ENCODE peak calls at places on chromosomes 2 and 18, in six cellular contexts. M is lung, X is Peyer's patch, B is GM12865, R is dorsolateral prefrontal cortex, H is pancreas. A is an unnamed sample.

GRCh38 chr2:173802518-173802917 is 162.7 kb downstream of the SP3 start:
- DNase-seq in M (no peak), X (no peak), B (no peak), R (no peak), H (no peak), A (no peak)

GRCh38 chr2:25311866-25312575 is 29.7 kb downstream of the DNMT3A start:
- DNase-seq in M (no peak), X (no peak), B (no peak), R (no peak), H (peak), A (no peak)

GRCh38 chr2:224523626-224524577 is 61.3 kb downstream of the CUL3 start:
- DNase-seq in M (no peak), X (no peak), B (peak), R (no peak), H (no peak), A (no peak)

GRCh38 chr18:36630917-36631316 is 197.9 kb downstream of the TPGS2 start:
- DNase-seq in M (no peak), X (no peak), B (no peak), R (no peak), H (no peak), A (no peak)

GRCh38 chr2:166329465-166329864 is 46.3 kb downstream of the SCN9A start:
- DNase-seq in M (no peak), X (no peak), B (no peak), R (no peak), H (no peak), A (no peak)

GRCh38 chr18:75977069-75977468 is 518.0 kb downstream of the ZNF516 start:
- DNase-seq in M (no peak), X (no peak), B (no peak), R (no peak), H (no peak), A (no peak)

GRCh38 chr2:16080071-16080470 is 139.7 kb downstream of the MYCN start:
- DNase-seq in M (no peak), X (no peak), B (no peak), R (no peak), H (no peak), A (no peak)

GRCh38 chr2:170019060-170019805 is 158.7 kb upstream of the MYO3B start:
- DNase-seq in M (no peak), X (no peak), B (no peak), R (no peak), H (no peak), A (no peak)

GRCh38 chr2:197883354-197884032 is 79.1 kb downstream of the PLCL1 start:
- DNase-seq in M (no peak), X (no peak), B (no peak), R (no peak), H (no peak), A (no peak)

GRCh38 chr18:52694804-52695203 is 354.8 kb downstream of the DCC start:
- DNase-seq in M (no peak), X (no peak), B (peak), R (no peak), H (no peak), A (no peak)

GRCh38 chr2:9629222-9630000 is 1.4 kb downstream of the YWHAQ start:
- DNase-seq in M (no peak), X (no peak), B (peak), R (no peak), H (no peak), A (no peak)

GRCh38 chr18:55234366-55235093 is 275.3 kb upstream of the CCDC68 start:
- DNase-seq in M (peak), X (peak), B (peak), R (peak), H (peak), A (peak)

GRCh38 chr2:217223222-217223930 is 363.5 kb upstream of the TNP1 start:
- DNase-seq in M (no peak), X (no peak), B (peak), R (no peak), H (no peak), A (no peak)

GRCh38 chr2:2191110-2191707 is 139.9 kb downstream of the MYT1L start:
- DNase-seq in M (no peak), X (no peak), B (no peak), R (peak), H (no peak), A (no peak)

GRCh38 chr18:43935051-43935412 is 657.7 kb upstream of the SYT4 start:
- DNase-seq in M (no peak), X (no peak), B (no peak), R (no peak), H (no peak), A (no peak)

GRCh38 chr18:68791801-68792200 is 6.1 kb upstream of the CCDC102B start:
- DNase-seq in M (no peak), X (no peak), B (no peak), R (no peak), H (no peak), A (no peak)

GRCh38 chr2:110870545-110870944 is 138.2 kb downstream of the ACOXL start:
- DNase-seq in M (no peak), X (no peak), B (no peak), R (no peak), H (no peak), A (no peak)

GRCh38 chr2:5537180-5537579 is 155.0 kb upstream of the SOX11 start:
- DNase-seq in M (no peak), X (no peak), B (no peak), R (no peak), H (no peak), A (no peak)

GRCh38 chr2:240576436-240577205 is 8.3 kb downstream of the RNPEPL1 start:
- DNase-seq in M (no peak), X (no peak), B (no peak), R (no peak), H (no peak), A (peak)

GRCh38 chr2:105369777-105370690 is 28.8 kb downstream of the FHL2 start:
- DNase-seq in M (peak), X (peak), B (peak), R (peak), H (peak), A (peak)

DNA sequence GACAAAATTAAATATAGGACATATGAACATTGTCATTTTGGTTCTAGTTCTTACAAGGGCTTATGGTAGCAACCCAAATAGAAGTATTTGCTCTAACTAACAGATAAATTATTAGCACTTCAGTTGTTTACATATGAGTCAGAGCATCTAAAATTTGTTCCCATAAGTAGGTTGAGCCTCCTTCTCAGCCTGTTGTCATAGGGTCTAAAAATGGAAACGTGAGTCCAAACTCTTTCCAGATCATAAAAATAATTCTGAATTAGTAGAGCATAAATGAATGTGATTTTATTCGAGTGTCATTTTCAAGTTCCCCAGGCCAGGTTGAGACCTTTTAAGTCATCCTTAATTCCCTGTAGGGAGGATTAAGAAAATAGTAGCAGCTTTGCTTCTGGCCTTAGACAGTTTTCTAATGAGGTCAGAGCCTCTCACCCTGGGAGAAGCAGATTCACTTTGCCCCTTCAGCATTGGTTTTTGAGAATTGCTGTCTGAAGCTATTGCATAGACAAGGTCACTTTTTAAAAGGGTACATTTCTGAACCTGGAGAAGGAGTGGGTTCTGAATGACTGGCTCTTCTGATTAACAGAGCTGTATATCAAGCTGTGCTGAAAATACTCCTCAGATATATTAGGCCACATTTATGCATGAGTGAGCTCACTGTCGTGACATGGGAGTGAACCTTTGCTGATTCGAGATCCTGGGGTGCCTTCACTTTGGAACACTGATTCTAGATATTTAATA is 164.3 kb downstream of the NEDD4L start:
- DNase-seq in M (no peak), X (no peak), B (no peak), R (no peak), H (no peak), A (no peak)
- H3K4me3 ChIP-seq in M (no peak), X (no peak), B (no peak), R (no peak), H (no peak), A (no peak)

DNA sequence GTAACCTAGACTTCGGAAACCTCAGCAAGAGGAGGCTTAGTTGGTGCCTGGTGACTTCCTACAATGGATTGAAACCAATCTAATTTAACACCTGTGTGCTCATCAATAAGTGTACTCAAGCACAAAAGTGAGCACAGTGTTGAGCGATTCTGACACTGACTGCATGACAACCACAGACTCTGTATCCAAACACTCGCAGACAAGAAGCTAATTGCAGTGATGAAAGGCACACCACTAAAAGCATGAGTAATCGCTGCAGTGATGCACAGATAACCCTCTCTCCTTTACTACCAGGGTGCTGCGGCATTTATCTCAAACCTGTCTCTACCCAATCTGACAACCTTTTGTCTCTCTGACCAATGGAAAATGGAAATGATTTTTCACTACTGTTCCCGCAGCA is 168.1 kb downstream of the AFF3 start:
- DNase-seq in M (no peak), X (no peak), B (peak), R (no peak), H (no peak), A (no peak)
- TF ChIP-seq CTCF in M (no peak), X (no peak), B (no peak), R (no peak), H (no peak), A (no peak)

GRCh38 chr2:119678021-119678656 is 862 bp upstream of the TMEM177 start:
- DNase-seq in M (no peak), X (peak), B (no peak), R (no peak), H (peak), A (peak)
- H3K4me3 ChIP-seq in M (no peak), X (peak), B (no peak), R (no peak), H (no peak), A (peak)

GRCh38 chr2:176553685-176554106 is 284.5 kb downstream of the MTX2 start:
- DNase-seq in M (peak), X (peak), B (peak), R (peak), H (peak), A (peak)
- TF ChIP-seq CTCF in M (no peak), X (no peak), B (no peak), R (no peak), H (no peak), A (no peak)

GRCh38 chr18:62723666-62724281 is 8.4 kb downstream of the PHLPP1 start:
- DNase-seq in M (no peak), X (no peak), B (no peak), R (no peak), H (no peak), A (no peak)
- H3K4me3 ChIP-seq in M (no peak), X (no peak), B (no peak), R (peak), H (no peak), A (no peak)

GRCh38 chr18:28637897-28638296 is 461.0 kb upstream of the CDH2 start:
- DNase-seq in M (no peak), X (no peak), B (no peak), R (no peak), H (no peak), A (no peak)
- TF ChIP-seq CTCF in M (no peak), X (no peak), B (no peak), R (no peak), H (no peak), A (no peak)